ENCODE peak calls at places on chromosomes 1 and 21, in ten cellular contexts. V is left ventricle myocardium superior; K is stimulated activated CD8-positive, alpha-beta memory T cell treated with anti-CD3 and anti-CD28 coated beads, Interleukin-15, amount 100 ng/mL, for 24 hours; R is SW480; U is midbrain; F is activated naive CD8-positive, alpha-beta T cell treated with anti-CD3 and anti-CD28 coated beads, Interleukin-2, amount 10 ng/mL, durations not matched to agents 7 days and 5 days; D is T47D; H is IMR-90; Z is nucleus accumbens; G is T-helper 2 cell. J is an unnamed sample.

GRCh38 chr1:223031690-223032601 is 111.1 kb downstream of the TLR5 start:
- DNase-seq in D (no peak), F (no peak), V (peak), R (no peak), K (no peak), U (no peak), Z (no peak), G (no peak), H (no peak), J (no peak)

GRCh38 chr1:176720835-176721234 is 257.9 kb downstream of the PAPPA2 start:
- DNase-seq in K (no peak), Z (no peak), G (no peak), V (no peak), R (no peak), U (no peak), H (no peak), F (no peak), D (no peak), J (no peak)

GRCh38 chr1:12173631-12174121 is 6.9 kb downstream of the TNFRSF1B start:
- DNase-seq in H (peak), K (peak), G (peak), D (no peak), R (no peak), F (peak), Z (no peak), U (peak), V (no peak), J (no peak)

GRCh38 chr1:76425104-76425842 is 350.7 kb downstream of the ST6GALNAC3 start:
- DNase-seq in V (no peak), F (no peak), R (no peak), D (no peak), Z (no peak), U (no peak), H (no peak), G (no peak), K (no peak), J (no peak)

GRCh38 chr1:166121010-166121409 is 45.8 kb downstream of the FAM78B start:
- DNase-seq in F (no peak), K (no peak), G (no peak), V (no peak), U (no peak), D (no peak), R (no peak), Z (no peak), H (no peak), J (no peak)

GRCh38 chr1:35220976-35221375 is 28.0 kb upstream of the SFPQ start:
- DNase-seq in F (no peak), U (no peak), Z (no peak), K (no peak), H (no peak), R (peak), G (no peak), D (peak), V (no peak), J (peak)

GRCh38 chr1:86389315-86389714 is 6.8 kb downstream of the ODF2L start:
- DNase-seq in Z (no peak), D (no peak), U (no peak), G (no peak), R (no peak), K (no peak), H (no peak), F (no peak), V (no peak), J (no peak)

GRCh38 chr1:77534456-77534855 is 148.0 kb downstream of the ZZZ3 start:
- DNase-seq in Z (no peak), V (no peak), F (no peak), U (no peak), R (no peak), D (no peak), H (no peak), G (no peak), K (no peak), J (no peak)

GRCh38 chr1:231724876-231725647 is 98.5 kb downstream of the DISC1 start:
- DNase-seq in R (peak), V (peak), U (peak), Z (no peak), H (peak), G (no peak), D (peak), K (no peak), F (no peak), J (peak)

GRCh38 chr1:158014702-158015320 is 21.4 kb downstream of the KIRREL1 start:
- DNase-seq in D (no peak), K (no peak), U (no peak), V (no peak), R (no peak), F (no peak), G (no peak), Z (no peak), H (no peak), J (no peak)

GRCh38 chr1:77100870-77101269 is 118.4 kb downstream of the PIGK start:
- DNase-seq in U (no peak), H (peak), G (no peak), Z (no peak), R (no peak), F (no peak), K (no peak), V (no peak), D (no peak), J (no peak)

GRCh38 chr21:38838598-38839369 is 33.1 kb downstream of the ETS2 start:
- DNase-seq in R (no peak), H (no peak), V (no peak), F (no peak), Z (no peak), G (no peak), U (no peak), D (no peak), K (no peak), J (no peak)

GRCh38 chr1:93578911-93579825 is 102.5 kb downstream of the BCAR3 start:
- DNase-seq in D (no peak), F (no peak), V (no peak), R (no peak), U (no peak), Z (no peak), H (no peak), G (no peak), K (no peak), J (no peak)

GRCh38 chr1:212238552-212238951 is 46.7 kb upstream of the PPP2R5A start:
- DNase-seq in G (no peak), D (peak), K (no peak), R (no peak), U (peak), F (no peak), Z (peak), H (no peak), V (peak), J (no peak)

GRCh38 chr1:7172804-7173203 is 387.6 kb downstream of the CAMTA1 start:
- DNase-seq in D (no peak), G (no peak), U (no peak), K (no peak), Z (no peak), R (no peak), H (no peak), V (peak), F (no peak), J (no peak)

GRCh38 chr21:31490471-31490870 is 146.4 kb upstream of the TIAM1 start:
- DNase-seq in U (no peak), V (no peak), R (no peak), K (no peak), D (no peak), Z (no peak), G (no peak), H (no peak), F (no peak), J (no peak)

GRCh38 chr1:59314776-59315528 is 18.1 kb downstream of the FGGY start:
- DNase-seq in H (no peak), D (no peak), U (no peak), K (no peak), V (no peak), R (no peak), Z (no peak), G (no peak), F (no peak), J (no peak)

GRCh38 chr1:3530086-3530930 is 75.8 kb downstream of the ARHGEF16 start:
- DNase-seq in F (no peak), U (no peak), V (no peak), D (peak), G (no peak), R (peak), H (no peak), Z (no peak), K (no peak), J (peak)

GRCh38 chr1:153260980-153261792 is 1.7 kb downstream of the LORICRIN start:
- DNase-seq in H (no peak), Z (peak), U (no peak), V (peak), D (no peak), R (no peak), K (peak), G (peak), F (peak), J (peak)

GRCh38 chr1:47551971-47552528 is 114.2 kb downstream of the FOXD2 start:
- DNase-seq in V (no peak), U (no peak), Z (no peak), R (no peak), F (no peak), G (no peak), H (no peak), D (no peak), K (no peak), J (no peak)

GRCh38 chr1:162422662-162423375 is 10.9 kb upstream of the SH2D1B start:
- DNase-seq in K (no peak), G (no peak), F (no peak), R (no peak), Z (no peak), H (no peak), D (no peak), U (no peak), V (no peak), J (no peak)

GRCh38 chr1:109620396-109620817 is 770 bp downstream of the AMPD2 start:
- DNase-seq in R (peak), V (peak), D (peak), H (peak), G (no peak), F (no peak), U (no peak), K (no peak), Z (no peak), J (peak)

GRCh38 chr1:230102472-230102871 is 35.4 kb downstream of the GALNT2 start:
- DNase-seq in Z (no peak), V (no peak), U (no peak), K (no peak), G (no peak), D (no peak), R (no peak), F (no peak), H (no peak), J (no peak)

GRCh38 chr1:245843101-245843500 is 664.0 kb downstream of the SMYD3 start:
- DNase-seq in H (no peak), R (no peak), U (no peak), F (no peak), G (no peak), Z (no peak), K (no peak), D (no peak), V (no peak), J (no peak)

GRCh38 chr1:59714966-59715365 is 99.8 kb upstream of the HOOK1 start:
- DNase-seq in Z (no peak), G (no peak), R (no peak), F (no peak), H (no peak), V (no peak), U (peak), D (no peak), K (no peak), J (no peak)

GRCh38 chr1:65793359-65793732 is 651 bp downstream of the PDE4B start:
- DNase-seq in K (no peak), U (no peak), H (peak), Z (no peak), G (no peak), D (no peak), F (peak), R (no peak), V (peak), J (no peak)

GRCh38 chr21:16185766-16186165 is 456.0 kb downstream of the USP25 start:
- DNase-seq in U (no peak), F (no peak), Z (no peak), H (no peak), G (no peak), D (no peak), R (no peak), V (no peak), K (no peak), J (no peak)

GRCh38 chr21:38631171-38631570 is 132.9 kb upstream of the ERG start:
- DNase-seq in K (no peak), V (no peak), R (no peak), F (no peak), U (no peak), G (no peak), D (no peak), H (no peak), Z (peak), J (no peak)

GRCh38 chr1:23367451-23367790 is 2.2 kb downstream of the ZNF436 start:
- DNase-seq in H (no peak), F (no peak), R (no peak), G (no peak), D (no peak), V (no peak), K (no peak), Z (no peak), U (no peak), J (no peak)

GRCh38 chr1:236860096-236860495 is 65.0 kb downstream of the MTR start:
- DNase-seq in K (no peak), F (no peak), D (no peak), V (no peak), Z (no peak), U (no peak), R (no peak), H (no peak), G (no peak), J (no peak)

GRCh38 chr1:153977250-153978240 is at the start of gene JTB:
- DNase-seq in D (peak), V (peak), H (peak), U (peak), Z (peak), K (no peak), G (peak), F (peak), R (peak), J (peak)

GRCh38 chr1:198923940-198924339 is 285.1 kb downstream of the PTPRC start:
- DNase-seq in H (no peak), U (no peak), F (no peak), D (no peak), K (no peak), R (no peak), V (no peak), G (no peak), Z (no peak), J (no peak)

GRCh38 chr1:207304710-207305151 is 16.7 kb upstream of the CD55 start:
- DNase-seq in F (no peak), Z (no peak), U (no peak), K (no peak), H (peak), R (peak), G (no peak), D (no peak), V (no peak), J (no peak)

GRCh38 chr1:206739411-206740076 is 31.0 kb upstream of the IL19 start:
- DNase-seq in U (no peak), R (no peak), D (peak), H (peak), Z (no peak), V (no peak), K (no peak), F (no peak), G (no peak), J (no peak)

GRCh38 chr1:162420120-162420519 is 8.2 kb upstream of the SH2D1B start:
- DNase-seq in U (no peak), G (no peak), F (no peak), Z (no peak), V (no peak), R (no peak), K (no peak), H (no peak), D (no peak), J (no peak)

GRCh38 chr1:230930986-230931385 is 47.7 kb downstream of the TTC13 start:
- DNase-seq in F (no peak), G (no peak), R (no peak), D (no peak), H (no peak), V (no peak), K (no peak), Z (peak), U (no peak), J (no peak)

GRCh38 chr21:40404319-40404906 is 442.5 kb downstream of the DSCAM start:
- DNase-seq in K (no peak), U (no peak), R (no peak), G (no peak), F (no peak), D (peak), V (no peak), Z (no peak), H (no peak), J (no peak)

GRCh38 chr1:22315315-22316078 is 136.2 kb upstream of the ZBTB40 start:
- DNase-seq in K (no peak), H (no peak), Z (no peak), G (no peak), F (no peak), D (no peak), V (no peak), U (no peak), R (no peak), J (no peak)

GRCh38 chr1:82486969-82487368 is 686.2 kb downstream of the ADGRL2 start:
- DNase-seq in F (no peak), U (no peak), Z (no peak), K (no peak), D (no peak), H (no peak), R (no peak), G (no peak), V (no peak), J (no peak)